ENCODE peak calls at places on chromosomes 11 and 22, in six cellular contexts. F is fibroblast of lung, H is left ventricle myocardium inferior, D is lung, K is lower lobe of right lung, N is left lung. P is an unnamed sample. For H3K4me1, the result is how much of the 10 kb centered on the place peaks cover.

GRCh38 chr11:121452609-121453150 is at the start of gene SORL1-AS1:
- DNase-seq in F (no peak), H (no peak), D (no peak), K (no peak), N (no peak), P (no peak)

GRCh38 chr22:30265851-30266444 is 703 bp downstream of the OSM start:
- DNase-seq in F (no peak), H (peak), D (peak), K (peak), N (peak), P (peak)

GRCh38 chr11:72012897-72013721 is 14.4 kb downstream of the IL18BP start:
- DNase-seq in F (peak), H (peak), D (peak), K (peak), N (peak), P (peak)

GRCh38 chr11:122717264-122717867 is 61.8 kb downstream of the UBASH3B start:
- DNase-seq in F (no peak), H (no peak), D (no peak), K (peak), N (no peak), P (no peak)

GRCh38 chr11:46675288-46675851 is 25.0 kb downstream of the ARHGAP1 start:
- DNase-seq in F (peak), H (peak), D (peak), K (no peak), N (no peak), P (peak)

GRCh38 chr22:27737521-27737920 is 64.0 kb downstream of the MN1 start:
- DNase-seq in F (no peak), H (no peak), D (no peak), K (no peak), N (no peak), P (no peak)

GRCh38 chr11:2366733-2367132 is 10.4 kb upstream of the CD81 start:
- DNase-seq in F (no peak), H (no peak), D (no peak), K (no peak), N (peak), P (peak)

GRCh38 chr22:21451545-21452520 is 15.4 kb upstream of the TMEM191C start:
- DNase-seq in F (no peak), H (no peak), D (no peak), K (peak), N (peak), P (no peak)

GRCh38 chr22:50620861-50621490 is 7.0 kb downstream of the ARSA start:
- DNase-seq in F (no peak), H (no peak), D (no peak), K (no peak), N (peak), P (no peak)

GRCh38 chr11:45859661-45860140 is 12.4 kb downstream of the CRY2 start:
- DNase-seq in F (peak), H (peak), D (peak), K (peak), N (peak), P (peak)

GRCh38 chr11:120139316-120140069 is 1.6 kb upstream of the TRIM29 start:
- DNase-seq in F (no peak), H (no peak), D (no peak), K (peak), N (no peak), P (no peak)

GRCh38 chr22:41564563-41564962 is 3.8 kb downstream of the CSDC2 start:
- DNase-seq in F (peak), H (no peak), D (no peak), K (no peak), N (no peak), P (no peak)

GRCh38 chr11:97909544-97910394 is 1111.0 kb upstream of the CNTN5 start:
- DNase-seq in F (peak), H (no peak), D (no peak), K (no peak), N (no peak), P (no peak)

GRCh38 chr11:5596611-5597201 is at the start of gene TRIM6:
- DNase-seq in F (peak), H (peak), D (peak), K (peak), N (peak), P (peak)

GRCh38 chr22:22927888-22928665 is 40.5 kb downstream of the IGLL5 start:
- DNase-seq in F (no peak), H (no peak), D (no peak), K (no peak), N (no peak), P (no peak)

GRCh38 chr11:111727431-111727830 is 38.8 kb downstream of the PPP2R1B start:
- DNase-seq in F (no peak), H (no peak), D (no peak), K (no peak), N (no peak), P (no peak)

GRCh38 chr11:111725621-111726020 is 40.6 kb downstream of the PPP2R1B start:
- DNase-seq in F (no peak), H (no peak), D (no peak), K (no peak), N (no peak), P (no peak)

GRCh38 chr11:111723595-111723994 is 42.6 kb downstream of the PPP2R1B start:
- DNase-seq in F (no peak), H (no peak), D (no peak), K (no peak), N (no peak), P (peak)

GRCh38 chr11:111726301-111726713 is 39.9 kb downstream of the PPP2R1B start:
- DNase-seq in F (no peak), H (no peak), D (no peak), K (no peak), N (no peak), P (no peak)

GRCh38 chr11:111724615-111725129 is 41.5 kb downstream of the PPP2R1B start:
- DNase-seq in F (no peak), H (no peak), D (no peak), K (no peak), N (no peak), P (no peak)
- H3K4me3 ChIP-seq in F (no peak), H (no peak), D (no peak), K (no peak), N (no peak), P (no peak)

GRCh38 chr11:61109671-61110070 is 7.4 kb downstream of the CD5 start:
- DNase-seq in F (no peak), H (no peak), D (no peak), K (no peak), N (no peak), P (no peak)
- H3K4me1 ChIP-seq in F (under half), H (under half), D (under half), K (under half), N (under half), P (under half)

GRCh38 chr22:46062971-46063631 is 86.1 kb upstream of the WNT7B start:
- DNase-seq in F (peak), H (peak), D (no peak), K (peak), N (peak), P (peak)

GRCh38 chr22:46063861-46064235 is 86.5 kb upstream of the PPARA start:
- DNase-seq in F (peak), H (peak), D (no peak), K (no peak), N (peak), P (peak)

GRCh38 chr22:46065733-46066454 is 84.4 kb upstream of the PPARA start:
- DNase-seq in F (no peak), H (no peak), D (no peak), K (no peak), N (no peak), P (no peak)

GRCh38 chr22:46064966-46065666 is 85.2 kb upstream of the PPARA start:
- DNase-seq in F (peak), H (peak), D (no peak), K (no peak), N (no peak), P (no peak)

GRCh38 chr22:46064236-46064965 is 85.9 kb upstream of the PPARA start:
- DNase-seq in F (peak), H (peak), D (no peak), K (peak), N (peak), P (peak)
- H3K4me3 ChIP-seq in F (peak), H (peak), D (no peak), K (peak), N (no peak), P (peak)

GRCh38 chr11:8829556-8829955 is 81.4 kb upstream of the AKIP1 start:
- DNase-seq in F (no peak), H (no peak), D (no peak), K (no peak), N (no peak), P (no peak)

GRCh38 chr11:8826901-8827560 is 84.0 kb upstream of the AKIP1 start:
- DNase-seq in F (peak), H (no peak), D (no peak), K (no peak), N (no peak), P (no peak)

GRCh38 chr11:8828580-8829358 is 82.2 kb upstream of the AKIP1 start:
- DNase-seq in F (peak), H (no peak), D (no peak), K (no peak), N (no peak), P (no peak)

GRCh38 chr11:8826145-8826786 is 84.7 kb upstream of the AKIP1 start:
- DNase-seq in F (peak), H (no peak), D (no peak), K (no peak), N (no peak), P (no peak)

DNA sequence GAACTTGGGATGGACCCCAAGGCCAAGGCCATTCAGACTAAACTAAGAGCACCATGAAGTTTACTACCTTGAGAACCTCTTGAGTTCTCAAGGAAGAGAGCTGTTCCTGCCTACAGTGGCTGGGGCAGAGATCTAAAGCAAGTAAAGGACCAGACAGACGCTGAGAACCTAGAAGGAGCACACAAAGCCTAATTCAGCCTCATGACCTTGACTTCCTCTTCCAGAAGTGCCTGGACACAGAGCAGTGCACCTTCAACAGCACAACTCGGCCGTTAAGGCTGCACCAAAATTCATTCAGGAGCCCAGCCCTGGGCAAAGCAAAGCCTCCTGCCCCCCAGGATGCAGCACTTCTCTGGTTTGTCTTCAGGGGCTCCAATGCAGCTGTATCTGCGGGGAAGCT is 82.9 kb upstream of the AKIP1 start:
- DNase-seq in F (no peak), H (no peak), D (no peak), K (no peak), N (no peak), P (no peak)
- H3K4me1 ChIP-seq in F (under half), H (under half), D (under half), K (under half), N (under half), P (under half)

GRCh38 chr11:109747839-109748238 is 325.8 kb downstream of the C11orf87 start:
- DNase-seq in F (no peak), H (no peak), D (no peak), K (no peak), N (no peak), P (peak)

GRCh38 chr11:109750964-109751363 is 329.0 kb downstream of the C11orf87 start:
- DNase-seq in F (no peak), H (no peak), D (no peak), K (no peak), N (no peak), P (no peak)

GRCh38 chr11:109745996-109746625 is 324.1 kb downstream of the C11orf87 start:
- DNase-seq in F (no peak), H (no peak), D (no peak), K (no peak), N (no peak), P (no peak)
- H3K4me3 ChIP-seq in F (no peak), H (no peak), D (no peak), K (no peak), N (no peak), P (no peak)

GRCh38 chr11:75350122-75350742 is 1.2 kb downstream of the ARRB1 start:
- DNase-seq in F (no peak), H (no peak), D (no peak), K (no peak), N (no peak), P (no peak)
- H3K4me1 ChIP-seq in F (under half), H (half or more), D (under half), K (half or more), N (half or more), P (under half)

DNA sequence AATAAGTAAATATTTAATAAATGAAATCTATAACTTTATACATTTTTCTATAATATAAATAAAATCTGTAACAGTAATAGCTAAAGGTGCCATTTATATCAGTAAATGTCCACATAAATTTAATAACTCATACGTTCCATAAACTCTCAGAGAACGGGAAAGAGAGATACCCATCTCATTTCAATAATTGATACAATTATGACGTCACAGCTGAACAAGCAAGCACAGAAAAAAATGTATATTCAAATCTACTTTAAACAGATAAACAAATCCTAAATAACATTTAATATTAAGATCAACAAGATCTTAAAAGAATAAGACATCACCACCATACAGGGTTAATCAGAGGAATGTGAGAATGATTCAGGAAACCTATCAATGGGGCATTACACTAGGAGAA is 1136.5 kb downstream of the TBC1D22A start:
- DNase-seq in F (no peak), H (no peak), D (no peak), K (no peak), N (no peak), P (no peak)
- H3K4me3 ChIP-seq in F (no peak), H (no peak), D (no peak), K (no peak), N (no peak), P (no peak)

GRCh38 chr11:65434057-65434666 is 11.6 kb downstream of the NEAT1 start:
- DNase-seq in F (peak), H (no peak), D (peak), K (no peak), N (no peak), P (no peak)
- H3K4me1 ChIP-seq in F (under half), H (half or more), D (under half), K (half or more), N (half or more), P (under half)

P was measured in right cardiac atrium.